ENCODE peak calls at places on chromosomes 11 and 22, in six cellular contexts. One of them, this sample, is unnamed.

GRCh38 chr22:31537019-31537535 is 40.7 kb downstream of the SFI1 start:
- DNase-seq in HCT116: no peak
- DNase-seq in H1: no peak
- DNase-seq in K562: peak
- DNase-seq in SK-N-SH: no peak
- DNase-seq in GM12878: peak
- DNase-seq in this sample: no peak

GRCh38 chr11:9094420-9094819 is 3.0 kb upstream of the SCUBE2 start:
- DNase-seq in HCT116: no peak
- DNase-seq in H1: no peak
- DNase-seq in K562: no peak
- DNase-seq in SK-N-SH: no peak
- DNase-seq in GM12878: no peak
- DNase-seq in this sample: no peak

GRCh38 chr11:118401880-118402590 is 629 bp downstream of the ATP5MG start:
- DNase-seq in HCT116: no peak
- DNase-seq in H1: peak
- DNase-seq in K562: no peak
- DNase-seq in SK-N-SH: no peak
- DNase-seq in GM12878: no peak
- DNase-seq in this sample: peak

GRCh38 chr22:19548964-19549363 is 24.8 kb upstream of the CLDN5 start:
- DNase-seq in HCT116: no peak
- DNase-seq in H1: no peak
- DNase-seq in K562: no peak
- DNase-seq in SK-N-SH: no peak
- DNase-seq in GM12878: no peak
- DNase-seq in this sample: no peak

GRCh38 chr11:73325036-73325981 is 17.2 kb downstream of the ARHGEF17 start:
- DNase-seq in HCT116: no peak
- DNase-seq in H1: no peak
- DNase-seq in K562: no peak
- DNase-seq in SK-N-SH: peak
- DNase-seq in GM12878: peak
- DNase-seq in this sample: peak

GRCh38 chr11:43962383-43962969 is 20.0 kb downstream of the C11orf96 start:
- DNase-seq in HCT116: no peak
- DNase-seq in H1: no peak
- DNase-seq in K562: no peak
- DNase-seq in SK-N-SH: peak
- DNase-seq in GM12878: no peak
- DNase-seq in this sample: no peak

GRCh38 chr11:110098645-110099044 is 5.5 kb downstream of the ZC3H12C start:
- DNase-seq in HCT116: no peak
- DNase-seq in H1: no peak
- DNase-seq in K562: no peak
- DNase-seq in SK-N-SH: no peak
- DNase-seq in GM12878: no peak
- DNase-seq in this sample: no peak

GRCh38 chr11:11502303-11502828 is 119.4 kb downstream of the GALNT18 start:
- DNase-seq in HCT116: no peak
- DNase-seq in H1: no peak
- DNase-seq in K562: no peak
- DNase-seq in SK-N-SH: peak
- DNase-seq in GM12878: no peak
- DNase-seq in this sample: no peak

GRCh38 chr11:17798253-17798652 is 63.7 kb downstream of the KCNC1 start:
- DNase-seq in HCT116: no peak
- DNase-seq in H1: no peak
- DNase-seq in K562: no peak
- DNase-seq in SK-N-SH: no peak
- DNase-seq in GM12878: no peak
- DNase-seq in this sample: no peak

GRCh38 chr11:35932641-35933571 is 11.0 kb upstream of the LDLRAD3 start:
- DNase-seq in HCT116: no peak
- DNase-seq in H1: no peak
- DNase-seq in K562: no peak
- DNase-seq in SK-N-SH: no peak
- DNase-seq in GM12878: no peak
- DNase-seq in this sample: no peak

GRCh38 chr11:76658231-76658630 is 12.3 kb downstream of the LRRC32 start:
- DNase-seq in HCT116: no peak
- DNase-seq in H1: no peak
- DNase-seq in K562: no peak
- DNase-seq in SK-N-SH: no peak
- DNase-seq in GM12878: no peak
- DNase-seq in this sample: no peak

GRCh38 chr11:76686261-76687079 is 15.9 kb upstream of the LRRC32 start:
- DNase-seq in HCT116: no peak
- DNase-seq in H1: no peak
- DNase-seq in K562: no peak
- DNase-seq in SK-N-SH: no peak
- DNase-seq in GM12878: no peak
- DNase-seq in this sample: no peak

GRCh38 chr11:118051611-118052461 is 25.0 kb upstream of the TMPRSS4 start:
- DNase-seq in HCT116: no peak
- DNase-seq in H1: no peak
- DNase-seq in K562: no peak
- DNase-seq in SK-N-SH: no peak
- DNase-seq in GM12878: peak
- DNase-seq in this sample: no peak

GRCh38 chr11:13335319-13335718 is 57.7 kb downstream of the BMAL1 start:
- DNase-seq in HCT116: no peak
- DNase-seq in H1: peak
- DNase-seq in K562: peak
- DNase-seq in SK-N-SH: peak
- DNase-seq in GM12878: no peak
- DNase-seq in this sample: peak

GRCh38 chr22:21444701-21445436 is 22.3 kb upstream of the TMEM191C start:
- DNase-seq in HCT116: no peak
- DNase-seq in H1: peak
- DNase-seq in K562: no peak
- DNase-seq in SK-N-SH: no peak
- DNase-seq in GM12878: no peak
- DNase-seq in this sample: no peak

GRCh38 chr11:119741369-119742262 is 12.6 kb upstream of the NECTIN1 start:
- DNase-seq in HCT116: no peak
- DNase-seq in H1: peak
- DNase-seq in K562: peak
- DNase-seq in SK-N-SH: no peak
- DNase-seq in GM12878: no peak
- DNase-seq in this sample: peak

GRCh38 chr11:111422494-111423249 is 43.6 kb upstream of the POU2AF1 start:
- DNase-seq in HCT116: peak
- DNase-seq in H1: peak
- DNase-seq in K562: peak
- DNase-seq in SK-N-SH: peak
- DNase-seq in GM12878: no peak
- DNase-seq in this sample: peak

GRCh38 chr11:110046759-110047386 is 46.3 kb upstream of the ZC3H12C start:
- DNase-seq in HCT116: no peak
- DNase-seq in H1: no peak
- DNase-seq in K562: no peak
- DNase-seq in SK-N-SH: no peak
- DNase-seq in GM12878: no peak
- DNase-seq in this sample: no peak

GRCh38 chr11:110069158-110069737 is 23.9 kb upstream of the ZC3H12C start:
- DNase-seq in HCT116: peak
- DNase-seq in H1: no peak
- DNase-seq in K562: peak
- DNase-seq in SK-N-SH: no peak
- DNase-seq in GM12878: no peak
- DNase-seq in this sample: no peak

GRCh38 chr11:92308366-92308765 is 83.7 kb downstream of the FAT3 start:
- DNase-seq in HCT116: no peak
- DNase-seq in H1: no peak
- DNase-seq in K562: no peak
- DNase-seq in SK-N-SH: no peak
- DNase-seq in GM12878: no peak
- DNase-seq in this sample: no peak

GRCh38 chr11:60710482-60710881 is 11.1 kb downstream of the MS4A8 start:
- DNase-seq in HCT116: no peak
- DNase-seq in H1: peak
- DNase-seq in K562: no peak
- DNase-seq in SK-N-SH: no peak
- DNase-seq in GM12878: no peak
- DNase-seq in this sample: no peak

GRCh38 chr11:1317432-1317831 is 8.0 kb upstream of the TOLLIP start:
- DNase-seq in HCT116: no peak
- DNase-seq in H1: peak
- DNase-seq in K562: no peak
- DNase-seq in SK-N-SH: no peak
- DNase-seq in GM12878: no peak
- DNase-seq in this sample: no peak

GRCh38 chr22:42001127-42001526 is 2.5 kb downstream of the WBP2NL start:
- DNase-seq in HCT116: no peak
- DNase-seq in H1: no peak
- DNase-seq in K562: no peak
- DNase-seq in SK-N-SH: no peak
- DNase-seq in GM12878: no peak
- DNase-seq in this sample: no peak

GRCh38 chr11:111944139-111944538 is 7.0 kb downstream of the DIXDC1 start:
- DNase-seq in HCT116: no peak
- DNase-seq in H1: no peak
- DNase-seq in K562: no peak
- DNase-seq in SK-N-SH: no peak
- DNase-seq in GM12878: no peak
- DNase-seq in this sample: peak

GRCh38 chr22:39414886-39415285 is 15.3 kb downstream of the TAB1 start:
- DNase-seq in HCT116: no peak
- DNase-seq in H1: no peak
- DNase-seq in K562: no peak
- DNase-seq in SK-N-SH: no peak
- DNase-seq in GM12878: no peak
- DNase-seq in this sample: no peak

GRCh38 chr22:39417641-39418040 is 18.1 kb downstream of the TAB1 start:
- DNase-seq in HCT116: no peak
- DNase-seq in H1: no peak
- DNase-seq in K562: no peak
- DNase-seq in SK-N-SH: no peak
- DNase-seq in GM12878: no peak
- DNase-seq in this sample: no peak

GRCh38 chr22:39416319-39416718 is 16.7 kb downstream of the TAB1 start:
- DNase-seq in HCT116: no peak
- DNase-seq in H1: no peak
- DNase-seq in K562: no peak
- DNase-seq in SK-N-SH: no peak
- DNase-seq in GM12878: no peak
- DNase-seq in this sample: no peak

GRCh38 chr22:39415506-39415905 is 15.9 kb downstream of the TAB1 start:
- DNase-seq in HCT116: no peak
- DNase-seq in H1: no peak
- DNase-seq in K562: no peak
- DNase-seq in SK-N-SH: no peak
- DNase-seq in GM12878: no peak
- DNase-seq in this sample: no peak

DNA sequence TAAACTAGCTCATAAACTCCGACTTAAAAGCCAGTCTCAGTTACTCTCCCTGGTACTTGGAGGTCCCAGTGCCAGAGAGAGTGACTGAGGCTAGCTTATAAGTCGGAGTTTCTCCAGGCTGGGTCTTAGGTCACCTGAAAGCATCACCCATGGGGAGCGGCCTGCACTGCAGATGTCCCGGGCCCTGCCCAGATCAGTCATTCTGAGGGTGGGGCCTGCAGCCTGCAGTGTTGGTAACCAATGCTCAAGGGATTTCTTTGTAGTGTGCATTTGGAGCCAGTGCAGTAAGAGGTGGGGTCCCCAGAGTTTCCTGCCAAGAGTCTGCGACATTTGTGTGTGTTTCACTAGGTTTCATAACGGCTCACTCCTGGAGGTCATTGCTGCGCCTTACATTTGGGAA is 14.8 kb downstream of the TAB1 start:
- DNase-seq in HCT116: no peak
- DNase-seq in H1: no peak
- DNase-seq in K562: no peak
- DNase-seq in SK-N-SH: no peak
- DNase-seq in GM12878: no peak
- DNase-seq in this sample: no peak
- TF ChIP-seq SIN3A in HCT116: no peak
- TF ChIP-seq SIN3A in H1: no peak
- TF ChIP-seq SIN3A in K562: no peak
- TF ChIP-seq SIN3A in SK-N-SH: no peak
- TF ChIP-seq SIN3A in GM12878: no peak
- TF ChIP-seq SIN3A in this sample: no peak

DNA sequence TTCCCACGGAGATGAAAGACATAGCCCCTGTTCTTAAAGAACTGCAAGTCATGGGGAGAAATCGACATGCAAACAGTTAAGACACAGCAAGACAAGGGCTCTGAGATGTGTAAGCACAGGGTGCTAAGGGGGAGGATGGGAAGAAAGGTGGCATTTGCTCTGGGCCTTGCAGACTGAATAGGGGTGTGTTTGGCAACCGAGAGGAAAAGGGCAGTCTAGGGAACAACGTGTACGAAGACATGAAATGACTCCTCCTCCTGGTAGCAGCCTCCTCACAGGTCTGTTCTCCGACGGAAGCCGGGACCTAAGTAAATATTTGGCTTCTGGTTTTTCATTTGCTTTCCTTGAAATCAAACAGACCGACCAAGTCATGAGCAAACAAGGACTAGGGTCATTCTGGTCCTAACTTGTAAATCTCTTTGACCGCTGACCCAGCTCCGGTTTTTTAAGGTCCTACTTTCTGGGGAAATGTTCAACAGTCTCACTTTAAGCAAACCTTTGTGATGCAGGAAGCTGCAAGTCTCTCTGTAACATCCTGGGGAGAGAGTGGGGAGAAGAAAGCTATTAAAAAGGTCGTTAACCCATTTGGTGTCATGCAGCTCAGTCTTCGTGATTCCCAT is 19.7 kb downstream of the NNMT start:
- DNase-seq in HCT116: no peak
- DNase-seq in H1: no peak
- DNase-seq in K562: peak
- DNase-seq in SK-N-SH: no peak
- DNase-seq in GM12878: no peak
- DNase-seq in this sample: peak
- H2AFZ ChIP-seq in HCT116: no peak
- H2AFZ ChIP-seq in H1: peak
- H2AFZ ChIP-seq in K562: peak
- H2AFZ ChIP-seq in SK-N-SH: no peak
- H2AFZ ChIP-seq in GM12878: no peak
- H2AFZ ChIP-seq in this sample: no peak

GRCh38 chr22:46763051-46763705 is 728 bp downstream of the TBC1D22A start:
- DNase-seq in HCT116: no peak
- DNase-seq in H1: no peak
- DNase-seq in K562: peak
- DNase-seq in SK-N-SH: peak
- DNase-seq in GM12878: no peak
- DNase-seq in this sample: no peak
- TF ChIP-seq SIN3A in HCT116: no peak
- TF ChIP-seq SIN3A in H1: no peak
- TF ChIP-seq SIN3A in K562: no peak
- TF ChIP-seq SIN3A in SK-N-SH: no peak
- TF ChIP-seq SIN3A in GM12878: no peak
- TF ChIP-seq SIN3A in this sample: no peak

DNA sequence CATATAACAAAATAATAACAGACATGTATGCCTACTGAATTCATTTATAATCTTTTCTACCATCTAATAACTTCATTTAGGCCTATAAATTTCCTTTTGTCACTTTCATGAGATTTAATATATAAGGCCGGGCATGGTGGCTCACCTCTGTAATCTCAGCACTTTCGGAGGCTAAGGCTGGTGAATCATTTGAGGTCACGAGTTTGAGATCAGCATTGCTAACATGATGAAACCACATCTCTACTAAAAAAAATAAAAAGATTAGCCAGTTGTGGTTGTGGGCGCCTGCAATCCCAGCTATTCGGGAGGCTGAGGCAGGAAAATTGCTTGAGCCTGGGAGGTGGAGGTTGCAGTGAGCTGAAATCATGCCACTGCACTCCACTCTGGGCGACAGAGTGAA is 14.2 kb upstream of the NTM start:
- DNase-seq in HCT116: no peak
- DNase-seq in H1: no peak
- DNase-seq in K562: no peak
- DNase-seq in SK-N-SH: no peak
- DNase-seq in GM12878: no peak
- DNase-seq in this sample: no peak
- H2AFZ ChIP-seq in HCT116: no peak
- H2AFZ ChIP-seq in H1: no peak
- H2AFZ ChIP-seq in K562: no peak
- H2AFZ ChIP-seq in SK-N-SH: no peak
- H2AFZ ChIP-seq in GM12878: no peak
- H2AFZ ChIP-seq in this sample: no peak